ENCODE peak calls at places on chromosomes 7 and 10, in ten cellular contexts. H is Caco-2; Z is upper lobe of right lung; R is ovary; M is neuronal stem cell; E is CD8-positive, alpha-beta memory T cell; K is mesendoderm; W is tibial artery; P is ascending aorta; U is heart right ventricle. Y is an unnamed sample. For H3K36me3, the result is how much of the 10 kb centered on the place peaks cover.

GRCh38 chr7:42993038-42993437 is 60.9 kb downstream of the MRPL32 start:
- DNase-seq in R (no peak), M (peak), P (no peak), K (peak), W (no peak), Z (no peak), H (no peak), E (no peak), U (no peak), Y (no peak)

GRCh38 chr7:55504093-55504859 is 68.0 kb downstream of the VOPP1 start:
- DNase-seq in M (no peak), K (peak), R (no peak), E (no peak), U (no peak), W (no peak), H (no peak), Z (no peak), P (no peak), Y (no peak)

GRCh38 chr10:404341-404740 is 269.1 kb downstream of the ZMYND11 start:
- DNase-seq in M (no peak), P (no peak), K (no peak), H (no peak), U (no peak), E (no peak), Z (no peak), R (no peak), W (no peak), Y (no peak)

GRCh38 chr7:1154172-1154739 is 5.7 kb downstream of the ZFAND2A start:
- DNase-seq in Z (no peak), H (no peak), E (no peak), W (no peak), P (no peak), R (no peak), K (no peak), U (no peak), M (no peak), Y (no peak)

GRCh38 chr7:7672545-7673239 is 32.1 kb downstream of the UMAD1 start:
- DNase-seq in R (no peak), H (no peak), P (no peak), U (no peak), M (no peak), W (no peak), Z (no peak), K (no peak), E (no peak), Y (no peak)

GRCh38 chr10:124367936-124368335 is 50.8 kb downstream of the OAT start:
- DNase-seq in W (no peak), P (no peak), H (no peak), M (no peak), E (no peak), R (no peak), Z (no peak), K (no peak), U (no peak), Y (no peak)

GRCh38 chr7:113891828-113892227 is 27.0 kb downstream of the PPP1R3A start:
- DNase-seq in W (no peak), M (no peak), P (no peak), U (no peak), K (no peak), E (no peak), Z (no peak), H (no peak), R (no peak), Y (no peak)

GRCh38 chr7:471866-472639 is 47.6 kb downstream of the PDGFA start:
- DNase-seq in R (peak), M (no peak), Z (peak), K (peak), U (peak), E (no peak), W (peak), H (no peak), P (peak), Y (peak)

GRCh38 chr7:12385364-12385786 is 18.3 kb downstream of the VWDE start:
- DNase-seq in W (no peak), H (no peak), M (no peak), U (no peak), Z (no peak), P (no peak), E (no peak), R (no peak), K (no peak), Y (no peak)

GRCh38 chr7:2862831-2863361 is 18.8 kb upstream of the GNA12 start:
- DNase-seq in W (no peak), M (no peak), U (no peak), K (peak), P (peak), Z (no peak), H (no peak), R (no peak), E (peak), Y (peak)

GRCh38 chr10:65470986-65471385 is 1454.8 kb upstream of the LRRTM3 start:
- DNase-seq in W (no peak), E (no peak), M (peak), U (no peak), H (no peak), K (peak), Z (no peak), P (no peak), R (no peak), Y (no peak)

GRCh38 chr10:42594246-42594650 is 44.1 kb downstream of the ZNF33B start:
- DNase-seq in E (no peak), M (no peak), H (no peak), W (no peak), Z (no peak), K (no peak), R (no peak), P (no peak), U (no peak), Y (no peak)

GRCh38 chr7:115558186-115558585 is 472.4 kb downstream of the TFEC start:
- DNase-seq in K (no peak), P (no peak), M (no peak), U (no peak), Z (no peak), R (no peak), E (no peak), H (no peak), W (no peak), Y (no peak)

GRCh38 chr10:117204316-117204715 is 7.0 kb downstream of the KCNK18 start:
- DNase-seq in H (no peak), R (no peak), K (no peak), W (no peak), P (no peak), M (no peak), U (no peak), E (no peak), Z (no peak), Y (no peak)

GRCh38 chr10:90888387-90888786 is 16.6 kb downstream of the RPP30 start:
- DNase-seq in E (no peak), K (no peak), U (no peak), Z (no peak), W (no peak), P (no peak), R (no peak), H (no peak), M (no peak), Y (no peak)

GRCh38 chr10:90885176-90885575 is 13.4 kb downstream of the RPP30 start:
- DNase-seq in P (no peak), R (no peak), M (no peak), Z (no peak), W (no peak), K (no peak), U (no peak), H (no peak), E (no peak), Y (no peak)

GRCh38 chr10:90879062-90879461 is 7.3 kb downstream of the RPP30 start:
- DNase-seq in W (no peak), U (no peak), P (no peak), E (no peak), H (no peak), R (no peak), Z (no peak), K (no peak), M (no peak), Y (no peak)

GRCh38 chr10:90887555-90887954 is 15.8 kb downstream of the RPP30 start:
- DNase-seq in W (no peak), K (no peak), U (no peak), R (no peak), Z (no peak), E (no peak), H (no peak), M (no peak), P (no peak), Y (no peak)

GRCh38 chr10:90884414-90884813 is 12.6 kb downstream of the RPP30 start:
- DNase-seq in W (no peak), M (no peak), K (no peak), U (no peak), P (no peak), E (no peak), R (no peak), H (no peak), Z (no peak), Y (no peak)
- H3K36me3 ChIP-seq in W (under half), M (under half), K (under half), U (half or more), P (half or more), E (under half), R (under half), H (under half), Z (half or more), Y (half or more)

DNA sequence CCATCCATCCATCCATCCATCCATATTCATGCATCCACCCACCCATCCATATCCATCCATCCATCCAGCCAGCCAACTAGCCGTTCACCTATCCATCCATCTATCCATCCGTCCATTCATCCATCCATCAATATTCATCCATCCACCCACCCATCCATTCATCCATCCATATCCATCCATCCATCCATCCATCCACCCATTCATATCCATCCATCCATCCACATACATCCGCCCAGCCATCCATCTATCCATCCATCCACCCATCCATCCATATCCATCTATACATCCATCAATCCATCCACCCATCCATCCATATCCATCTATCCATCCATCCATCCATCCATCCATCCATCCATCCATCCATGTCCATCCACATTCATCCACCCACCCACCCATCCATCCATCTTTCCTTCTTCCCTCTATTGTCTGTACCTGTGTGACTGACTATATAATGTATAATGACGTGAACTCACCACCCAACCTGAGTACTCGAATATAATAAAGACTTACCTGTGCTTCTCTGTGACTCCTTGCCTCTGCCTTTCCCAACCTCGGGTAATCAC is 2.5 kb downstream of the INMT start:
- DNase-seq in H (no peak), P (no peak), U (no peak), R (no peak), K (no peak), Z (no peak), W (no peak), E (no peak), M (no peak), Y (no peak)
- H3K4me3 ChIP-seq in H (no peak), P (peak), U (peak), R (no peak), K (no peak), Z (peak), W (peak), E (no peak), M (no peak), Y (no peak)

DNA sequence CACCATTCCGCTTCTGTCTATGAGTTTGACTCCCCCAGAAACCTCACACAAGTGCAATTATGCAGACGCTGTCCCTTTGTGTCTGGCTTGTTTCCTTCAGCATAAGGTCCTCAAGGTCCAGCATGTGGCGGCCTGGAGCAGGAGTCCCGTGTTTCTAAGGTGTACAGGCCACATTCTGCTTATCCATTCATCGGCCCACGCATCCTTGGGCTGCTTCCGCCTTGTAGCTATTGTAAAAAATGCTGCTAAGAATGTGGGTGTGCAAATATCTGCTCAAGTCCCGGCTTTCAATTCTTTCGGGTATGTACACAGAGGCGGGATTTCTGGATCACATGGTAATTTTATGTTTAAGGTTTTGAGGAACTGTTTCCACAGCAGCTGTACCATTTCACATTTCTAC is 38.2 kb downstream of the ESYT2 start:
- DNase-seq in R (no peak), U (no peak), H (peak), Z (no peak), K (no peak), M (no peak), E (no peak), W (no peak), P (no peak), Y (no peak)
- H3K36me3 ChIP-seq in R (under half), U (half or more), H (under half), Z (half or more), K (under half), M (under half), E (under half), W (under half), P (half or more), Y (under half)

DNA sequence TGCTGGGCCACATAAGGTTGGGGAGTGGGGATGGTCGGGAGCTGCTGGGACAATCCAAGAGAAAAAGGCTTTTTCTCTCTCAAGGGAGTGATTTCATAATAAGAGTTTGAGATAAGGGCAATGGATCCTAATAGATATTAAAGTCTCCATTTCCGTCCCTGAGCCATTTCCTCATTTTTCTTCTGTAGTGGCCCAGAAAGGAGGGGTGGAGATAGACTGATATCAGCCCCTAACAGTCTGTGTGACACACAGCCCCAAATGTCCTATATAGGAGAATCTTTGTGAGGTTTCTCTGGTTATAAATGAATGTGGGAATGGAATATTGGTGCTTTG is 35.2 kb downstream of the PRSS2 start:
- DNase-seq in H (no peak), U (no peak), Z (no peak), W (no peak), M (no peak), R (no peak), K (no peak), P (no peak), E (no peak), Y (no peak)
- H3K4me3 ChIP-seq in H (no peak), U (no peak), Z (no peak), W (no peak), M (no peak), R (no peak), K (no peak), P (no peak), E (peak), Y (no peak)

DNA sequence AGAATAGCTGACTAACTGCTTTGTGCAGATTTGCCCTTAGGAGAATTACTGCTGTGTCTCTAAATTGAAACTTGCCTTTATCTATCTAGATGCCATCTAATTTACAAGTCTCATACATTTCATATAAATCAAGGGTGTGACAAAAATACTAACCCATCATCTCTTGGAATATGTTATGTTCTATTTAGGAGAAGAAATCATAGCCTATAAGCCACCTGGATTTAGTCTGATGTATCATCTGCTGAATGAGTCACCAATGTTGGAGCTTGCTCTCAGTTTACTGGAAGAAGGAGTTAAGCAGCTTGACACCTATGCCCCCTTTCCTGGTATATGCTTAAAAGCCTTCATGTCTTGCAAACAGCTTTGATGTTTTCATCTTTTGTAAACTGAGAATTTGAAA is 43.5 kb downstream of the NUP205 start:
- DNase-seq in M (no peak), U (no peak), P (no peak), E (no peak), W (no peak), H (no peak), Z (no peak), R (no peak), K (no peak), Y (no peak)
- H3K36me3 ChIP-seq in M (under half), U (half or more), P (half or more), E (under half), W (under half), H (under half), Z (half or more), R (under half), K (under half), Y (half or more)

GRCh38 chr10:100968839-100969174 is 497 bp upstream of the SEMA4G start:
- DNase-seq in M (no peak), Z (no peak), U (no peak), W (no peak), H (no peak), E (no peak), R (no peak), K (no peak), P (no peak), Y (no peak)

GRCh38 chr10:100969175-100970075 is at the start of gene SEMA4G:
- DNase-seq in Z (peak), E (peak), U (peak), R (peak), P (peak), M (peak), H (peak), W (no peak), K (peak), Y (peak)

GRCh38 chr10:100967332-100967731 is 2.0 kb upstream of the SEMA4G start:
- DNase-seq in M (no peak), H (no peak), W (no peak), K (no peak), P (no peak), Z (no peak), U (no peak), R (no peak), E (no peak), Y (no peak)

GRCh38 chr10:100966887-100967286 is 2.4 kb upstream of the SEMA4G start:
- DNase-seq in R (no peak), W (no peak), H (no peak), Z (no peak), E (no peak), U (no peak), M (no peak), K (no peak), P (no peak), Y (no peak)

DNA sequence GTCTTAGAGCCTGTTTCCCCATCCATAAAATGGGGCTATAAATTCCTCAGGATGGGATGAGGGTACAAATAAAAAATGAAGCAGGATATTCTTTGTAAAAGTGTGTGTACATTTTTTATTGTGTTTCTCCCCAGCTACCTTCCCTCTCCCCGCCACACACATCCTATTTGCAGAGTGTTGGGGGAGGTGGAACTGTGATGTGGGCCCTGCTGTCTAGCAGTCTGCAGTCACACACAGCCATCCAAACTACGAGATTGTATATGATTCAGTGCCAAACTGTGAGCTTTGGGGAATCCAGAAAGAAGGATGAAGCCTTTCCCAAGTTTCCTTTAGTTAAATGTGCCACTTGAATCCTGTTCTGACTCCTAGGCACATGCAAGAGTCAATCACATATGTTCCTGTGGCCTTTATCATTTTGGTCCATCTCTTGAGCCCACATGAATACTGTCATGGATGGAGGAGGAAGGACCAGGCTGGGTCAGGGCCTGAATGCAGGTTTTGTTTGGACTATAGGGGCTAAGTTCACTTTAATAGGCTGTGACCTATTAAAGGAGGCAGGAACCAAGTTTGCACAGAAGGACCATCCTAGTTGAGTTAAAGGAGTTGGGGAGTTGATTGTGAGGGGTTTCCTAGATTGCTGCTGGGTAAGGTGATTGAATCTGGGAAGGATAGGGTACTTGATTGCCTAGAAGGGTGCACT is 1.1 kb upstream of the SEMA4G start:
- DNase-seq in E (no peak), H (no peak), Z (no peak), U (no peak), R (no peak), P (no peak), M (no peak), W (no peak), K (no peak), Y (no peak)
- H3K4me3 ChIP-seq in E (no peak), H (no peak), Z (no peak), U (no peak), R (no peak), P (no peak), M (no peak), W (no peak), K (no peak), Y (no peak)